ENCODE peak calls at places on chromosomes 2 and 18, in ten cellular contexts. I is posterior cingulate gyrus, U is cardiac fibroblast, L is fibroblast of the conjunctiva, R is type B pancreatic cell, D is NCI-H460, J is Daoy, Z is stromal cell of bone marrow, G is NCI-H345, C is T-helper 17 cell. K is an unnamed sample.
A peak's percentile ranks its signal among the peaks of the same experiment; 100 is the strongest.

GRCh38 chr2:159968282-159968900 is 94.0 kb downstream of the PLA2R1 start:
- DNase-seq in J (peak; percentile 45), Z (peak; percentile 22), L (peak; percentile 42), R (no peak), C (no peak), D (peak; percentile 30), U (peak; percentile 69), I (no peak), G (peak; percentile 46), K (no peak)

GRCh38 chr2:235270951-235271350 is 222.9 kb upstream of the AGAP1 start:
- DNase-seq in R (no peak), L (no peak), I (no peak), G (no peak), Z (peak; percentile 35), J (peak; percentile 67), U (peak; percentile 82), D (no peak), C (no peak), K (no peak)

GRCh38 chr2:52467189-52467588 is 1300.4 kb upstream of the CHAC2 start:
- DNase-seq in I (no peak), L (no peak), D (no peak), C (no peak), Z (no peak), U (no peak), R (no peak), J (no peak), G (no peak), K (no peak)

GRCh38 chr18:8167036-8167435 is 442.2 kb upstream of the RAB12 start:
- DNase-seq in J (no peak), C (no peak), L (no peak), R (no peak), I (no peak), U (no peak), D (no peak), Z (no peak), G (peak; percentile 17), K (no peak)

GRCh38 chr2:43518182-43518581 is 77.7 kb downstream of the THADA start:
- DNase-seq in L (no peak), I (no peak), Z (no peak), C (no peak), D (no peak), R (no peak), G (no peak), U (peak; percentile 59), J (peak; percentile 5), K (no peak)

GRCh38 chr2:167471734-167472133 is 583.5 kb downstream of the XIRP2 start:
- DNase-seq in Z (no peak), R (no peak), G (no peak), J (no peak), I (no peak), U (no peak), D (no peak), L (no peak), C (no peak), K (no peak)

GRCh38 chr2:81050580-81050979 is 746.0 kb upstream of the LRRTM1 start:
- DNase-seq in L (no peak), I (no peak), J (no peak), G (no peak), U (no peak), Z (no peak), C (no peak), R (no peak), D (no peak), K (no peak)

GRCh38 chr18:79105455-79105854 is 36.3 kb downstream of the ATP9B start:
- DNase-seq in U (no peak), G (no peak), L (no peak), I (no peak), D (no peak), Z (no peak), R (no peak), J (no peak), C (no peak), K (no peak)

GRCh38 chr2:172708247-172708646 is 27.4 kb upstream of the RAPGEF4 start:
- DNase-seq in G (no peak), C (no peak), J (no peak), I (no peak), L (no peak), R (no peak), D (no peak), U (no peak), Z (no peak), K (no peak)

GRCh38 chr18:2692508-2692907 is 37.0 kb downstream of the SMCHD1 start:
- DNase-seq in G (no peak), L (no peak), C (no peak), Z (no peak), R (no peak), I (no peak), U (peak; percentile 51), D (no peak), J (no peak), K (no peak)

GRCh38 chr2:47076586-47077441 is 78.3 kb downstream of the STPG4 start:
- DNase-seq in C (no peak), L (peak; percentile 61), Z (peak; percentile 90), U (peak; percentile 99), D (peak; percentile 78), R (no peak), I (no peak), J (peak; percentile 97), G (no peak), K (no peak)

GRCh38 chr2:158457092-158457825 is 507 bp downstream of the PKP4 start:
- DNase-seq in R (peak; percentile 77), I (peak; percentile 85), D (peak; percentile 38), Z (peak; percentile 33), C (peak; percentile 43), G (peak; percentile 60), L (no peak), J (peak; percentile 76), U (peak; percentile 60), K (peak; percentile 75)

GRCh38 chr2:3198119-3198518 is 179.5 kb downstream of the EIPR1 start:
- DNase-seq in D (no peak), Z (no peak), R (no peak), I (no peak), G (no peak), C (no peak), J (no peak), L (no peak), U (no peak), K (no peak)

GRCh38 chr2:190023860-190024259 is 38.7 kb downstream of the MSTN start:
- DNase-seq in L (peak; percentile 30), Z (peak; percentile 17), G (peak; percentile 41), D (peak; percentile 61), C (no peak), R (no peak), U (peak; percentile 68), J (peak; percentile 33), I (no peak), K (no peak)

GRCh38 chr2:109292377-109292776 is 163.4 kb downstream of the SH3RF3 start:
- DNase-seq in Z (no peak), R (no peak), U (no peak), I (no peak), L (no peak), G (no peak), J (no peak), C (no peak), D (no peak), K (no peak)

GRCh38 chr2:228447266-228447915 is 265.9 kb upstream of the SPHKAP start:
- DNase-seq in D (no peak), Z (no peak), L (no peak), R (no peak), I (no peak), C (no peak), G (peak; percentile 87), J (no peak), U (no peak), K (no peak)

GRCh38 chr2:69917854-69918253 is 2.9 kb downstream of the MXD1 start:
- DNase-seq in Z (peak; percentile 81), R (no peak), C (no peak), I (no peak), L (peak; percentile 62), G (no peak), J (peak; percentile 78), U (peak; percentile 92), D (peak; percentile 65), K (no peak)

GRCh38 chr18:13178976-13179375 is 39.6 kb upstream of the LDLRAD4 start:
- DNase-seq in R (no peak), C (no peak), I (no peak), D (no peak), J (peak; percentile 80), U (no peak), L (no peak), Z (no peak), G (no peak), K (no peak)

GRCh38 chr2:101463885-101464653 is 10.8 kb downstream of the RFX8 start:
- DNase-seq in I (no peak), J (peak; percentile 85), G (no peak), C (no peak), D (peak; percentile 52), U (peak; percentile 99), L (peak; percentile 80), Z (peak; percentile 96), R (no peak), K (no peak)

GRCh38 chr2:101805146-101806088 is 107.9 kb downstream of the MAP4K4 start:
- DNase-seq in L (no peak), D (no peak), R (no peak), U (peak; percentile 68), C (no peak), G (no peak), I (no peak), Z (no peak), J (peak; percentile 68), K (no peak)

GRCh38 chr2:101690547-101691182 is 6.8 kb upstream of the MAP4K4 start:
- DNase-seq in U (no peak), C (no peak), G (no peak), I (no peak), J (no peak), Z (no peak), R (no peak), D (no peak), L (no peak), K (no peak)

GRCh38 chr2:9975805-9976447 is 24.4 kb downstream of the GRHL1 start:
- DNase-seq in I (no peak), U (peak; percentile 99), R (no peak), L (peak; percentile 95), J (peak; percentile 94), C (no peak), Z (peak; percentile 98), G (no peak), D (peak; percentile 87), K (no peak)

GRCh38 chr2:135926605-135927004 is 50.4 kb upstream of the MCM6 start:
- DNase-seq in G (no peak), D (no peak), C (no peak), J (no peak), I (no peak), U (no peak), Z (no peak), L (no peak), R (no peak), K (no peak)

GRCh38 chr18:26702023-26702422 is 153.7 kb upstream of the KCTD1 start:
- DNase-seq in D (no peak), C (no peak), U (no peak), G (no peak), L (no peak), Z (no peak), R (no peak), J (no peak), I (no peak), K (no peak)

GRCh38 chr2:148742373-148742772 is 97.8 kb downstream of the EPC2 start:
- DNase-seq in Z (no peak), R (no peak), G (no peak), C (no peak), I (no peak), D (no peak), L (no peak), U (no peak), J (no peak), K (no peak)